ENCODE peak calls at places on chromosomes 6 and 20, in four cellular contexts. B, F, M and Q are unnamed samples.

GRCh38 chr6:40512340-40512739 is 74.8 kb downstream of the LRFN2 start:
- DNase-seq in F (no peak), B (peak), M (no peak), Q (no peak)

GRCh38 chr20:1933465-1933870 is 38.3 kb downstream of the SIRPA start:
- DNase-seq in M (no peak), F (no peak), B (no peak), Q (peak)

GRCh38 chr6:63660737-63661136 is 25.1 kb downstream of the PHF3 start:
- DNase-seq in B (no peak), F (no peak), M (no peak), Q (no peak)

GRCh38 chr6:31906122-31906521 is 4.2 kb upstream of the ZBTB12 start:
- DNase-seq in M (no peak), F (no peak), B (no peak), Q (no peak)

GRCh38 chr6:88588938-88589337 is 374.5 kb downstream of the RNGTT start:
- DNase-seq in B (no peak), F (no peak), M (no peak), Q (no peak)

GRCh38 chr20:14853079-14853478 is 515.7 kb upstream of the FLRT3 start:
- DNase-seq in M (no peak), B (no peak), F (no peak), Q (no peak)

GRCh38 chr6:152727507-152727906 is 23.1 kb upstream of the VIP start:
- DNase-seq in F (no peak), M (no peak), B (no peak), Q (no peak)

GRCh38 chr20:62743777-62744317 is 35.2 kb downstream of the NTSR1 start:
- DNase-seq in F (no peak), M (no peak), B (no peak), Q (no peak)

GRCh38 chr6:7805828-7806227 is 79.9 kb downstream of the BMP6 start:
- DNase-seq in F (no peak), B (no peak), M (no peak), Q (no peak)

GRCh38 chr20:49237531-49237930 is 18.3 kb downstream of the DDX27 start:
- DNase-seq in M (no peak), B (no peak), F (no peak), Q (no peak)

GRCh38 chr6:164408868-164409267 is 900.5 kb downstream of the C6orf118 start:
- DNase-seq in B (no peak), M (no peak), F (no peak), Q (no peak)

GRCh38 chr6:170177383-170178265 is 113.3 kb downstream of the DLL1 start:
- DNase-seq in F (no peak), B (no peak), M (no peak), Q (no peak)

GRCh38 chr6:137497722-137498463 is 3.7 kb upstream of the OLIG3 start:
- DNase-seq in B (peak), M (no peak), F (no peak), Q (no peak)

GRCh38 chr6:33586108-33586640 is 6.1 kb upstream of the BAK1 start:
- DNase-seq in M (no peak), B (no peak), F (no peak), Q (no peak)

GRCh38 chr6:18823782-18824386 is 436.7 kb downstream of the RNF144B start:
- DNase-seq in B (no peak), M (peak), F (peak), Q (no peak)

GRCh38 chr6:133467231-133467981 is 226.2 kb downstream of the EYA4 start:
- DNase-seq in F (peak), B (no peak), M (peak), Q (no peak)

GRCh38 chr6:53461041-53461656 is 83.8 kb downstream of the GCLC start:
- DNase-seq in F (no peak), M (no peak), B (no peak), Q (no peak)

GRCh38 chr6:11304946-11305345 is 72.5 kb upstream of the NEDD9 start:
- DNase-seq in M (no peak), F (no peak), B (no peak), Q (no peak)

GRCh38 chr6:169046021-169046420 is 207.6 kb downstream of the THBS2 start:
- DNase-seq in M (no peak), B (no peak), F (no peak), Q (no peak)

GRCh38 chr6:76639941-76640340 is 567.5 kb upstream of the IMPG1 start:
- DNase-seq in B (no peak), M (no peak), F (no peak), Q (no peak)

GRCh38 chr6:26003102-26003694 is 40.6 kb downstream of the TRIM38 start:
- DNase-seq in B (peak), F (peak), M (peak), Q (peak)

GRCh38 chr6:99522531-99522930 is 7.3 kb upstream of the USP45 start:
- DNase-seq in B (no peak), F (peak), M (peak), Q (no peak)

GRCh38 chr6:104573372-104573771 is 286.3 kb downstream of the HACE1 start:
- DNase-seq in B (no peak), M (no peak), F (no peak), Q (no peak)

GRCh38 chr6:155693573-155694428 is 238.2 kb upstream of the NOX3 start:
- DNase-seq in F (no peak), B (no peak), M (no peak), Q (no peak)

GRCh38 chr6:170127151-170127550 is 163.7 kb downstream of the DLL1 start:
- DNase-seq in F (no peak), M (no peak), B (no peak), Q (peak)

GRCh38 chr6:15106958-15107643 is 138.8 kb upstream of the JARID2 start:
- DNase-seq in F (no peak), M (no peak), B (peak), Q (no peak)

GRCh38 chr20:44070139-44070900 is 116.7 kb downstream of the JPH2 start:
- DNase-seq in F (no peak), B (no peak), M (no peak), Q (no peak)

GRCh38 chr6:143457563-143458359 is 7.2 kb downstream of the PEX3 start:
- DNase-seq in M (no peak), F (peak), B (no peak), Q (no peak)

GRCh38 chr6:24981385-24981758 is 45.6 kb upstream of the RIPOR2 start:
- DNase-seq in M (peak), F (peak), B (no peak), Q (no peak)

GRCh38 chr20:38311100-38311499 is 7.1 kb downstream of the BPI start:
- DNase-seq in M (no peak), B (no peak), F (no peak), Q (no peak)

GRCh38 chr6:27532820-27533538 is 60.1 kb upstream of the ZNF184 start:
- DNase-seq in B (no peak), F (peak), M (peak), Q (no peak)

GRCh38 chr6:42025066-42025789 is 25.1 kb upstream of the TAF8 start:
- DNase-seq in B (no peak), M (no peak), F (no peak), Q (no peak)

GRCh38 chr6:41538556-41539182 is 7.5 kb upstream of the FOXP4 start:
- DNase-seq in B (no peak), F (no peak), M (no peak), Q (no peak)

GRCh38 chr6:169669147-169669546 is 32.7 kb downstream of the WDR27 start:
- DNase-seq in B (peak), M (no peak), F (no peak), Q (no peak)

GRCh38 chr20:50041238-50041915 is 58.6 kb downstream of the SNAI1 start:
- DNase-seq in M (no peak), F (no peak), B (no peak), Q (no peak)